ENCODE peak calls at places on chromosome 11, in six cellular contexts. T, F, O, U, J and I are unnamed samples.
A peak's percentile ranks its signal among the peaks of the same experiment; 100 is the strongest.

GRCh38 chr11:73271936-73272679 is at the start of gene P2RY6:
- DNase-seq in T (no peak), U (peak; percentile 94), J (no peak), F (no peak), O (peak; percentile 73), I (no peak)

GRCh38 chr11:102920118-102920684 is 35.3 kb downstream of the MMP13 start:
- DNase-seq in F (no peak), J (no peak), T (no peak), U (no peak), O (no peak), I (peak; percentile 9)

GRCh38 chr11:69320756-69321741 is 27.1 kb downstream of the MYEOV start:
- DNase-seq in T (no peak), O (peak; percentile 47), F (no peak), J (no peak), U (no peak), I (no peak)

GRCh38 chr11:73412308-73412707 is 36.1 kb downstream of the RELT start:
- DNase-seq in J (no peak), O (no peak), F (no peak), T (no peak), U (no peak), I (no peak)

GRCh38 chr11:81869337-81870065 is 864.2 kb downstream of the FAM181B start:
- DNase-seq in T (no peak), U (peak; percentile 85), O (no peak), F (peak; percentile 46), J (peak; percentile 96), I (peak; percentile 96)

GRCh38 chr11:95262994-95263764 is 32.2 kb upstream of the SESN3 start:
- DNase-seq in T (no peak), O (no peak), F (no peak), J (no peak), U (no peak), I (no peak)

GRCh38 chr11:102010776-102011500 is 36.3 kb upstream of the CFAP300 start:
- DNase-seq in U (no peak), J (no peak), T (peak; percentile 83), F (no peak), O (peak; percentile 95), I (no peak)

GRCh38 chr11:66289548-66290331 is 797 bp upstream of the YIF1A start:
- DNase-seq in U (peak; percentile 89), J (peak; percentile 81), F (peak; percentile 40), T (peak; percentile 87), O (peak; percentile 86), I (no peak)

GRCh38 chr11:110919241-110919893 is 207.1 kb upstream of the ARHGAP20 start:
- DNase-seq in F (no peak), O (no peak), J (no peak), U (no peak), T (no peak), I (peak; percentile 9)

GRCh38 chr11:3944198-3944597 is 88.7 kb downstream of the STIM1 start:
- DNase-seq in O (peak; percentile 74), J (no peak), T (no peak), U (no peak), F (no peak), I (no peak)

GRCh38 chr11:27085605-27086004 is 45.0 kb downstream of the BBOX1 start:
- DNase-seq in U (no peak), J (no peak), T (no peak), O (no peak), F (no peak), I (no peak)

GRCh38 chr11:19957301-19957985 is 202.8 kb downstream of the DBX1 start:
- DNase-seq in U (no peak), O (no peak), T (no peak), F (no peak), J (no peak), I (no peak)

GRCh38 chr11:62909107-62909894 is 11.9 kb downstream of the CHRM1 start:
- DNase-seq in F (no peak), U (peak; percentile 75), O (peak; percentile 86), T (peak; percentile 93), J (peak; percentile 34), I (peak; percentile 61)

GRCh38 chr11:122931510-122931909 is 49.0 kb downstream of the JHY start:
- DNase-seq in U (peak; percentile 6), J (no peak), O (no peak), F (no peak), T (no peak), I (no peak)

GRCh38 chr11:69464621-69464960 is 16.9 kb upstream of the LINC01488 start:
- DNase-seq in J (no peak), F (no peak), U (no peak), T (no peak), O (no peak), I (no peak)

GRCh38 chr11:65793625-65794400 is 7.0 kb downstream of the OVOL1 start:
- DNase-seq in F (no peak), U (no peak), O (no peak), T (no peak), J (no peak), I (no peak)

GRCh38 chr11:15562230-15562629 is 447.5 kb downstream of the INSC start:
- DNase-seq in O (no peak), J (no peak), U (no peak), F (no peak), T (no peak), I (no peak)

GRCh38 chr11:100875521-100875869 is 188.4 kb downstream of the ARHGAP42 start:
- DNase-seq in J (no peak), T (no peak), O (no peak), U (no peak), F (no peak), I (no peak)

GRCh38 chr11:3841426-3842304 is 906 bp upstream of the RHOG start:
- DNase-seq in O (peak; percentile 93), F (peak; percentile 75), U (peak; percentile 84), J (peak; percentile 90), T (peak; percentile 80), I (peak; percentile 95)

GRCh38 chr11:115590254-115590653 is 86.0 kb upstream of the CADM1 start:
- DNase-seq in J (no peak), U (no peak), T (peak; percentile 21), O (no peak), F (no peak), I (no peak)

GRCh38 chr11:117097567-117098268 is 510 bp downstream of the SIK3 start:
- DNase-seq in F (no peak), O (peak; percentile 61), T (peak; percentile 68), U (peak; percentile 57), J (peak; percentile 66), I (peak; percentile 54)

GRCh38 chr11:119828819-119829218 is 99.8 kb upstream of the NECTIN1 start:
- DNase-seq in J (no peak), O (no peak), U (no peak), T (no peak), F (no peak), I (peak; percentile 64)

GRCh38 chr11:56375324-56375723 is at the start of gene OR8U1:
- DNase-seq in F (no peak), T (no peak), U (no peak), O (no peak), J (no peak), I (no peak)

GRCh38 chr11:106131998-106132397 is 54.5 kb downstream of the AASDHPPT start:
- DNase-seq in F (no peak), T (no peak), O (no peak), U (no peak), J (no peak), I (no peak)

GRCh38 chr11:10303558-10304363 is 1.1 kb upstream of the ADM start:
- DNase-seq in O (peak; percentile 85), J (no peak), T (no peak), F (no peak), U (peak; percentile 54), I (peak; percentile 40)

GRCh38 chr11:69531071-69531716 is 49.7 kb downstream of the LINC01488 start:
- DNase-seq in F (no peak), U (no peak), T (no peak), O (no peak), J (no peak), I (no peak)

GRCh38 chr11:26187639-26188038 is 144.3 kb upstream of the ANO3 start:
- DNase-seq in T (no peak), O (peak; percentile 82), U (no peak), F (no peak), J (no peak), I (no peak)

GRCh38 chr11:96470521-96470920 is 80.7 kb downstream of the JRKL start:
- DNase-seq in T (no peak), J (no peak), U (no peak), O (peak; percentile 24), F (no peak), I (no peak)

GRCh38 chr11:62516736-62517371 is 29.8 kb downstream of the AHNAK start:
- DNase-seq in T (no peak), J (no peak), O (no peak), U (no peak), F (no peak), I (no peak)

GRCh38 chr11:66115638-66116410 is 45.8 kb downstream of the PACS1 start:
- DNase-seq in J (peak; percentile 48), U (no peak), O (no peak), F (no peak), T (no peak), I (no peak)

GRCh38 chr11:24949406-24949805 is 452.6 kb downstream of the LUZP2 start:
- DNase-seq in U (no peak), F (no peak), J (no peak), T (no peak), O (no peak), I (no peak)

GRCh38 chr11:102534261-102534872 is 3.8 kb upstream of the MMP7 start:
- DNase-seq in U (no peak), J (peak; percentile 28), O (no peak), T (no peak), F (no peak), I (peak; percentile 36)

GRCh38 chr11:10544491-10545470 is 3.8 kb upstream of the RNF141 start:
- DNase-seq in J (peak; percentile 11), T (no peak), U (no peak), F (no peak), O (no peak), I (peak; percentile 74)

GRCh38 chr11:1029686-1030085 is 6.8 kb downstream of the MUC6 start:
- DNase-seq in F (no peak), U (peak; percentile 14), J (no peak), O (peak; percentile 32), T (no peak), I (no peak)

GRCh38 chr11:71518506-71519471 is 8.3 kb upstream of the KRTAP5-7 start:
- DNase-seq in T (no peak), U (no peak), F (no peak), J (no peak), O (no peak), I (no peak)

GRCh38 chr11:27350503-27350902 is 12.5 kb downstream of the CCDC34 start:
- DNase-seq in O (peak; percentile 47), F (no peak), U (no peak), T (no peak), J (no peak), I (no peak)

GRCh38 chr11:43835104-43835503 is 45.5 kb upstream of the ALKBH3 start:
- DNase-seq in F (no peak), J (no peak), T (no peak), O (no peak), U (no peak), I (no peak)

GRCh38 chr11:1467270-1467669 is 19.3 kb downstream of the MOB2 start:
- DNase-seq in U (no peak), T (no peak), O (no peak), F (no peak), J (no peak), I (no peak)

GRCh38 chr11:3341298-3341697 is 37.6 kb downstream of the ZNF195 start:
- DNase-seq in U (peak; percentile 67), J (peak; percentile 62), T (peak; percentile 83), F (peak; percentile 55), O (peak; percentile 64), I (peak; percentile 78)

GRCh38 chr11:65489061-65489705 is 9.7 kb upstream of the MALAT1 start:
- DNase-seq in F (no peak), U (no peak), J (no peak), O (peak; percentile 92), T (no peak), I (no peak)